ENCODE peak calls at places on chromosomes 7 and 10, in nine cellular contexts. C, E, V, J, O, K, L, W and S are unnamed samples.

GRCh38 chr7:113891828-113892227 is 27.0 kb downstream of the PPP1R3A start:
- DNase-seq in J (no peak), W (peak; percentile 90), L (no peak), O (no peak), C (no peak), V (no peak), E (no peak), K (no peak), S (no peak)

GRCh38 chr7:22549667-22550513 is 49.9 kb upstream of the STEAP1B start:
- DNase-seq in L (no peak), C (no peak), K (peak; percentile 61), V (peak; percentile 81), E (peak; percentile 68), W (peak; percentile 55), O (peak; percentile 35), J (no peak), S (no peak)

GRCh38 chr10:18880530-18880929 is 168.1 kb upstream of the MALRD1 start:
- DNase-seq in O (no peak), L (peak; percentile 62), E (no peak), W (no peak), J (no peak), C (no peak), K (no peak), V (peak; percentile 7), S (no peak)

GRCh38 chr10:97056003-97056630 is 129.6 kb downstream of the SLIT1 start:
- DNase-seq in E (no peak), J (no peak), L (peak; percentile 53), W (no peak), V (no peak), O (no peak), C (no peak), K (no peak), S (no peak)

GRCh38 chr7:117134885-117135552 is 181.7 kb downstream of the ST7 start:
- DNase-seq in E (no peak), L (no peak), V (no peak), J (no peak), W (no peak), O (no peak), K (no peak), C (no peak), S (no peak)

GRCh38 chr7:6139189-6139996 is 108.2 kb downstream of the ANKRD61 start:
- DNase-seq in L (no peak), J (no peak), V (no peak), E (no peak), K (no peak), C (no peak), W (no peak), O (no peak), S (no peak)

GRCh38 chr7:31126976-31127375 is 74.9 kb downstream of the ADCYAP1R1 start:
- DNase-seq in J (no peak), C (no peak), L (no peak), E (no peak), K (no peak), V (no peak), O (no peak), W (no peak), S (no peak)

GRCh38 chr10:103820101-103821062 is 35.0 kb downstream of the SH3PXD2A start:
- DNase-seq in O (no peak), W (no peak), V (no peak), J (no peak), K (no peak), E (no peak), C (no peak), L (peak; percentile 73), S (no peak)

GRCh38 chr7:151237244-151238189 is 5.2 kb downstream of the CHPF2 start:
- DNase-seq in C (no peak), V (no peak), E (no peak), K (no peak), J (no peak), O (no peak), W (no peak), L (no peak), S (no peak)

GRCh38 chr7:84044834-84045233 is 149.8 kb downstream of the SEMA3A start:
- DNase-seq in L (no peak), W (no peak), J (no peak), E (no peak), V (no peak), C (no peak), K (no peak), O (no peak), S (no peak)

GRCh38 chr10:114925675-114926204 is 12.3 kb upstream of the TRUB1 start:
- DNase-seq in W (peak; percentile 39), L (no peak), O (no peak), K (no peak), C (no peak), E (no peak), J (no peak), V (no peak), S (no peak)

GRCh38 chr10:4183761-4184261 is 398.8 kb upstream of the KLF6 start:
- DNase-seq in K (no peak), W (no peak), C (no peak), E (no peak), J (no peak), O (no peak), V (no peak), L (no peak), S (no peak)

GRCh38 chr10:107163086-107163880 is 1.2 kb downstream of the SORCS1 start:
- DNase-seq in W (no peak), C (no peak), O (no peak), K (no peak), E (no peak), V (no peak), L (no peak), J (no peak), S (no peak)

GRCh38 chr7:94376281-94376680 is 18.4 kb upstream of the COL1A2 start:
- DNase-seq in E (no peak), W (no peak), K (no peak), O (no peak), C (no peak), V (no peak), L (no peak), J (no peak), S (no peak)

GRCh38 chr7:94375713-94376112 is 19.0 kb upstream of the COL1A2 start:
- DNase-seq in L (no peak), E (no peak), J (no peak), V (no peak), W (peak; percentile 37), K (no peak), O (no peak), C (no peak), S (peak; percentile 35)

GRCh38 chr7:94374721-94375120 is 20.0 kb upstream of the COL1A2 start:
- DNase-seq in V (no peak), C (no peak), O (no peak), K (no peak), W (no peak), J (no peak), L (no peak), E (no peak), S (no peak)

GRCh38 chr7:94375167-94375566 is 19.5 kb upstream of the COL1A2 start:
- DNase-seq in O (no peak), E (no peak), V (no peak), L (no peak), J (peak; percentile 68), K (no peak), C (peak; percentile 80), W (peak; percentile 8), S (no peak)

DNA sequence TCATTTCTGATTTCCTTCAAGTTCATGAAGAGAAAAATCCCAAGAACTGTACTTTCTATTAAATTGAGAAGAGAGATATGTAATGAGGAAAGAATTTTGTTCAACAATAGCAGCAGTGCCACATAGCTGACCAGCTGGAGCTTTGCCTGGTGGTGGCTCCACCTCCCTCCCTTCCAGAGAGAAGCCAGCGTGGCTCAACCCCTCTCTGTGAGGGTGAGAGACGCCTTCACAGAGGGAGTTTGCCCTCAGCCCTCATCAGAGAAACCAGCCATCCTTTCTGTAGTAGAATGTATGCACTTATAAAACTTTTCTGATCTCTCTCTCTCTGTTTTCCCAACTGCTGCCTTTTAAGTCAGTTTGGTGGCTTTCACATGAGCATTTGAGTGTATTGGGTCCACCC is 20.5 kb upstream of the COL1A2 start:
- DNase-seq in K (no peak), L (peak; percentile 66), O (no peak), W (peak; percentile 16), J (no peak), V (no peak), C (peak; percentile 88), E (no peak), S (no peak)
- H3K4me3 ChIP-seq in K (no peak overlapping the region), L (peak overlapping the region; percentile 21), O (no peak overlapping the region), W (no peak overlapping the region), J (no peak overlapping the region), V (peak overlapping the region; percentile 13), C (peak overlapping the region; percentile 57), E (no peak overlapping the region), S (no peak overlapping the region)

GRCh38 chr7:134962270-134962669 is 24.0 kb upstream of the AGBL3 start:
- DNase-seq in L (no peak), V (no peak), E (no peak), W (no peak), K (no peak), O (no peak), J (no peak), C (no peak), S (no peak)
- H3K4me3 ChIP-seq in L (no peak overlapping the region), V (no peak overlapping the region), E (no peak overlapping the region), W (no peak overlapping the region), K (no peak overlapping the region), O (no peak overlapping the region), J (no peak overlapping the region), C (no peak overlapping the region), S (no peak overlapping the region)

DNA sequence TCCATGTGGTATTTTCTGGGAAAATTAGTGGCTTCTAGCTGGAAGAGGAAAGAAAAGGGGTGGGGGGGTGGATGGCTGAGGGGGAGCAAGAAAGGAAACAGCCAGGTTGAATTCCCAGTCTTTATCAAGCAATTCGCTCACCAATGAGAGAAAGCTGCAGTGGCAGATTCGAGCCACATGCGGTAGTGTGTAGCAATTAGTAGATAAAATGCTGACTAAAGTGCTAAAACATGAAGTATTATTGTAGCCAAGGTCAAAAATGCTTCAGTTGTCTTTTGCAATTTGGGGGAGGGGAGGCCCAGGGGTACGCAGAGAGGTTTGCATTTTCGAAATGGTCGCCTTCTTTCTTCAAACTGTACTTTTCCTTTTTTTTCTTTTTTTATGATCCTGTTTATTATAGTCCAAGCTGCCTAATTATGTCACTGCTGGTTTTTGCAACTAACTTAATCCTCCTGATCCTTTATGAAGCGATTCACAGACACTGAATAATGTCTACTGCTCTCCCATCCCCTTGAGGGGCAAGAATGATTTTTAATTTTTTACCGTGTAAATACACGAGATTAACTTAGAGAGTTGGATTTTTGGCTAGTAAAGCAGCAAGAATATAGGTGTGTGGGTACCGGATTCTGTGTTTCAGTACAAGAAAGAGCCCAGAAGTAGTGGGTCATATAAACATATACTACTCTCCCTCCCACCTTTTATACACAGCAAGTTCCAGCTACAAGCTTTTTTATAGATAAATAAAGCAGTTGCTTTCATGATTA is 3.6 kb upstream of the ARID5B start:
- DNase-seq in O (peak; percentile 9), C (no peak), J (no peak), E (no peak), L (no peak), K (peak; percentile 86), V (no peak), W (peak; percentile 55), S (peak; percentile 75)
- H3K4me3 ChIP-seq in O (peak overlapping the region; percentile 7), C (peak overlapping the region; percentile 66), J (no peak overlapping the region), E (no peak overlapping the region), L (peak overlapping the region; percentile 41), K (peak overlapping the region; percentile 74), V (peak overlapping the region; percentile 62), W (peak overlapping the region; percentile 41), S (peak overlapping the region; percentile 88)

GRCh38 chr10:79342811-79343541 is 4.3 kb upstream of the PPIF start:
- DNase-seq in C (peak; percentile 69), V (no peak), W (peak; percentile 53), K (no peak), L (peak; percentile 51), J (no peak), E (peak; percentile 47), O (no peak), S (no peak)
- H3K4me3 ChIP-seq in C (no peak overlapping the region), V (no peak overlapping the region), W (no peak overlapping the region), K (no peak overlapping the region), L (no peak overlapping the region), J (no peak overlapping the region), E (no peak overlapping the region), O (no peak overlapping the region), S (no peak overlapping the region)